ENCODE peak calls at places on chromosomes 13 and 19, in ten cellular contexts. I, A, G, B, D, O, T, F, J and X are unnamed samples.

GRCh38 chr19:14728595-14728994 is 38.7 kb downstream of the ZNF333 start:
- DNase-seq in I (no peak), F (no peak), T (no peak), B (no peak), D (no peak), A (no peak), J (no peak), O (no peak), G (no peak), X (no peak)

GRCh38 chr13:22092791-22093545 is 422.1 kb downstream of the FGF9 start:
- DNase-seq in B (no peak), F (no peak), J (no peak), O (no peak), I (no peak), T (no peak), G (no peak), D (no peak), A (no peak), X (no peak)

GRCh38 chr19:6721773-6722172 is 1.3 kb upstream of the C3 start:
- DNase-seq in G (no peak), I (no peak), D (no peak), J (no peak), B (no peak), O (no peak), A (no peak), F (no peak), T (no peak), X (no peak)

GRCh38 chr19:7355151-7355845 is 6.6 kb downstream of the ARHGEF18 start:
- DNase-seq in B (no peak), J (no peak), F (no peak), O (no peak), D (no peak), I (no peak), A (peak; percentile 46), G (no peak), T (no peak), X (no peak)

GRCh38 chr13:76886292-76887061 is at the start of gene KCTD12:
- DNase-seq in A (peak; percentile 72), I (peak; percentile 81), T (peak; percentile 76), D (peak; percentile 78), F (peak; percentile 60), B (peak; percentile 94), O (peak; percentile 79), G (peak; percentile 25), J (peak; percentile 70), X (peak; percentile 89)

GRCh38 chr19:11191273-11191755 is 6.0 kb downstream of the KANK2 start:
- DNase-seq in F (peak; percentile 61), T (no peak), O (no peak), I (no peak), A (peak; percentile 90), D (peak; percentile 57), J (no peak), G (no peak), B (peak; percentile 88), X (peak; percentile 88)

GRCh38 chr19:41327076-41327475 is 17.1 kb downstream of the CCDC97 start:
- DNase-seq in D (no peak), F (no peak), O (peak; percentile 66), T (no peak), I (no peak), B (no peak), A (no peak), G (no peak), J (no peak), X (no peak)

GRCh38 chr19:4066682-4067395 is at the start of gene ZBTB7A:
- DNase-seq in O (peak; percentile 91), J (peak; percentile 69), G (peak; percentile 65), T (peak; percentile 71), I (peak; percentile 70), B (peak; percentile 90), D (peak; percentile 77), F (peak; percentile 76), A (peak; percentile 80), X (peak; percentile 92)

GRCh38 chr19:48271531-48272151 is 1.8 kb downstream of the ZNF114 start:
- DNase-seq in D (no peak), I (peak; percentile 25), A (peak; percentile 68), O (no peak), F (peak; percentile 29), T (peak; percentile 35), B (peak; percentile 52), G (no peak), J (no peak), X (no peak)

GRCh38 chr13:98293103-98293502 is 116.0 kb upstream of the RNF113B start:
- DNase-seq in J (no peak), O (no peak), A (no peak), G (no peak), F (no peak), D (no peak), B (no peak), T (no peak), I (no peak), X (no peak)